ENCODE peak calls at places on chromosome X, in five cellular contexts. Y, X, W, O and P are unnamed samples. For H3K4me1 and H3K9me3, the result is how much of the 10 kb centered on the place peaks cover.

GRCh38 chrX:30275498-30275897 is 28.6 kb downstream of the MAGEB1 start:
- DNase-seq in Y (no peak), X (peak), W (no peak), O (no peak), P (no peak)

GRCh38 chrX:132594129-132594528 is 105.3 kb upstream of the MBNL3 start:
- DNase-seq in Y (no peak), X (no peak), W (no peak), O (no peak), P (peak)

GRCh38 chrX:129636175-129636681 is 18.5 kb downstream of the APLN start:
- DNase-seq in Y (no peak), X (no peak), W (no peak), O (no peak), P (peak)

GRCh38 chrX:20637351-20637750 is 370.6 kb upstream of the RPS6KA3 start:
- DNase-seq in Y (no peak), X (no peak), W (no peak), O (no peak), P (no peak)

GRCh38 chrX:13130776-13131175 is 86.4 kb upstream of the FAM9C start:
- DNase-seq in Y (no peak), X (no peak), W (no peak), O (no peak), P (no peak)

GRCh38 chrX:15465896-15466651 is 27.1 kb downstream of the PIR start:
- DNase-seq in Y (no peak), X (peak), W (no peak), O (no peak), P (no peak)

GRCh38 chrX:51494409-51494808 is 2.0 kb downstream of the NUDT11 start:
- DNase-seq in Y (no peak), X (peak), W (no peak), O (no peak), P (no peak)

GRCh38 chrX:139936259-139936658 is 3.4 kb upstream of the ATP11C start:
- DNase-seq in Y (no peak), X (no peak), W (no peak), O (no peak), P (no peak)

GRCh38 chrX:6257025-6257424 is 28.4 kb upstream of the NLGN4X start:
- DNase-seq in Y (no peak), X (no peak), W (no peak), O (no peak), P (no peak)

GRCh38 chrX:154490021-154490413 is 412 bp downstream of the SLC10A3 start:
- DNase-seq in Y (peak), X (peak), W (peak), O (no peak), P (peak)

DNA sequence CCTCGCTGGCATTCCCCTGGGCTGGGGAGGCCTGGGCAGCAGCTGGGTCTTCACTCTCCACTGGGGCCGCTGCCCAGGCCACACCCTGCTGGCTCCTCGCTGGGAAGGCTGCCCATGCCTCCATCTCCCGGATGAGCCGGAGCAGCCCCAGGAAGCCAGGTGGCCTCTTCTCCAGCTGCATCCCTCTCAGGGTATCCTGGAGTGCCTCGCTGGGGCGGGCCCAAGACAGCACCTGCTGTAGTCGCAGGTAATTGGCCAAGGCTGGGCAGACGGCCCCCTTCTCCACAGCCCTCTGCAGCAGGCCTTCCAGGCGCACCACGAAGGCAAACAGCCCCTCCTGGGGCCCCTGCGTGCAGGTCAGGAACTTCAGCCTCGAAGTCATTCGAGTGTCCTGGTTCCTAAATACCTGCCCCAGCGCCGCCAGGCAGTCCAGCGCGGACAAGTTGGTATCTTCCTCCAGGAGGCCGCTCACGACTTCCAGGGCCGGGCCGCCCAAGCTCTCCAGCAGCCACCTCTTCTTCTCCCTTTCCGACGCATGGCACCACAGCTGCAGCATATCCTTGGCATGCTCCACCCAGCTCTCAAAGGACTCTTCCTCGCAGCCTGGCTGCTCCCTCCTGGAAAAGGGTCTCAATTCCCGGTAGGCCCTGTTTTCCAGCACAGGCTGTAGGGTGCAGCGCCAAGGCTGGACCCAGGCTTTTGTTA is 3.7 kb downstream of the PNMA6E start:
- DNase-seq in Y (no peak), X (no peak), W (no peak), O (no peak), P (no peak)
- H3K4me1 ChIP-seq in Y (under half), X (under half), W (under half), O (under half), P (under half)

GRCh38 chrX:42869659-42870476 is 91.9 kb upstream of the PPP1R2C start:
- DNase-seq in Y (no peak), X (no peak), W (no peak), O (no peak), P (no peak)
- H3K27ac ChIP-seq in Y (no peak), X (no peak), W (no peak), O (no peak), P (no peak)

GRCh38 chrX:149470960-149471359 is 34.1 kb downstream of the IDS start:
- DNase-seq in Y (peak), X (peak), W (peak), O (peak), P (peak)

GRCh38 chrX:149476513-149476912 is 28.6 kb downstream of the IDS start:
- DNase-seq in Y (no peak), X (no peak), W (no peak), O (no peak), P (no peak)

GRCh38 chrX:149472620-149473019 is 32.5 kb downstream of the IDS start:
- DNase-seq in Y (no peak), X (no peak), W (no peak), O (no peak), P (peak)

GRCh38 chrX:149473092-149473491 is 32.0 kb downstream of the IDS start:
- DNase-seq in Y (no peak), X (no peak), W (no peak), O (no peak), P (no peak)

DNA sequence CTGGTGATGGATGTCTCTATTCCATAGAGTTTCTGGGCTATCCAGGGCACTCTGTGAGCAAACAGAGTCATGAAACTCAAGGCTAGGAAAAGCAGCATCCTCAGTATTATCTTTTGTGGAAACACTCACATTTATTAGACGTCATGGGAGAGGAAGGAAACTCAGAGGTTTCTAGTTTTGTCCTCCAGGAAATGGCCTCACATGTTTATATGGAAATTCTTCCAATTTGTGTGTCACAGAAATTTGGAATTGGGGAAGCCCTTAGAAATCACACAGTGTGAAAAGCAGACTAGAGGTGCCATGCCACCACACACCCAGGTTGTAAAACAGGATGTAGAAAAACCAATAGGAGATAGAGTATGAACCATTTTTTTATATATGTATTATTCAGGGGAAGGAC is 31.1 kb downstream of the IDS start:
- DNase-seq in Y (no peak), X (no peak), W (no peak), O (no peak), P (no peak)
- H3K9me3 ChIP-seq in Y (under half), X (under half), W (under half), O (under half), P (under half)

GRCh38 chrX:16664626-16665025 is 14.7 kb downstream of the S100G start:
- DNase-seq in Y (no peak), X (no peak), W (no peak), O (no peak), P (no peak)

GRCh38 chrX:16662402-16662801 is 12.4 kb downstream of the S100G start:
- DNase-seq in Y (no peak), X (no peak), W (no peak), O (no peak), P (no peak)

GRCh38 chrX:16665089-16665488 is 15.1 kb downstream of the S100G start:
- DNase-seq in Y (no peak), X (peak), W (no peak), O (no peak), P (no peak)

GRCh38 chrX:16666541-16666940 is 16.6 kb downstream of the S100G start:
- DNase-seq in Y (no peak), X (no peak), W (no peak), O (no peak), P (no peak)

DNA sequence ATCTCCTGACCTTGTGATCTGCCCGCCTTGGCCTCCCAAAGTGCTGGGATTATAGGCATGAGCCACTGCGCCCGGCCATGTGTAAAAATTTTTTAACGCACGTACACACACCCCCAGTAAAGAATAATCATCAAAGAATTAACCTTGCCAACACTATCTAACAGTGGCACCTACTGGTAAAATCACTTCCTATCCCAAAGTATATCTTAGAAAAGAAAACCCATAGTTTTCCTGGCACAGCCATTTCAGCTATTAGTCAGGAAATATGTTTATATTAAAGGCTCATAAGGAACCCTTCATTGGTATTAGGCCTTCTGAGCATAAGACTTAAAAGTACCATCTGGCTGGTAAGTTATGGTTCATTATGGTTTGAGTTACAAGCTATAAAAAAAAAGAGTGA is 14.1 kb downstream of the S100G start:
- DNase-seq in Y (no peak), X (no peak), W (no peak), O (no peak), P (no peak)
- H3K4me1 ChIP-seq in Y (under half), X (under half), W (under half), O (under half), P (under half)

GRCh38 chrX:72005046-72005445 is 94.4 kb downstream of the NHSL2 start:
- DNase-seq in Y (no peak), X (no peak), W (no peak), O (no peak), P (no peak)

GRCh38 chrX:72001906-72002305 is 91.3 kb downstream of the NHSL2 start:
- DNase-seq in Y (no peak), X (no peak), W (no peak), O (no peak), P (no peak)

GRCh38 chrX:72002886-72003285 is 92.2 kb downstream of the NHSL2 start:
- DNase-seq in Y (no peak), X (no peak), W (no peak), O (no peak), P (no peak)

GRCh38 chrX:72006461-72006860 is 95.8 kb downstream of the NHSL2 start:
- DNase-seq in Y (no peak), X (no peak), W (no peak), O (no peak), P (no peak)

DNA sequence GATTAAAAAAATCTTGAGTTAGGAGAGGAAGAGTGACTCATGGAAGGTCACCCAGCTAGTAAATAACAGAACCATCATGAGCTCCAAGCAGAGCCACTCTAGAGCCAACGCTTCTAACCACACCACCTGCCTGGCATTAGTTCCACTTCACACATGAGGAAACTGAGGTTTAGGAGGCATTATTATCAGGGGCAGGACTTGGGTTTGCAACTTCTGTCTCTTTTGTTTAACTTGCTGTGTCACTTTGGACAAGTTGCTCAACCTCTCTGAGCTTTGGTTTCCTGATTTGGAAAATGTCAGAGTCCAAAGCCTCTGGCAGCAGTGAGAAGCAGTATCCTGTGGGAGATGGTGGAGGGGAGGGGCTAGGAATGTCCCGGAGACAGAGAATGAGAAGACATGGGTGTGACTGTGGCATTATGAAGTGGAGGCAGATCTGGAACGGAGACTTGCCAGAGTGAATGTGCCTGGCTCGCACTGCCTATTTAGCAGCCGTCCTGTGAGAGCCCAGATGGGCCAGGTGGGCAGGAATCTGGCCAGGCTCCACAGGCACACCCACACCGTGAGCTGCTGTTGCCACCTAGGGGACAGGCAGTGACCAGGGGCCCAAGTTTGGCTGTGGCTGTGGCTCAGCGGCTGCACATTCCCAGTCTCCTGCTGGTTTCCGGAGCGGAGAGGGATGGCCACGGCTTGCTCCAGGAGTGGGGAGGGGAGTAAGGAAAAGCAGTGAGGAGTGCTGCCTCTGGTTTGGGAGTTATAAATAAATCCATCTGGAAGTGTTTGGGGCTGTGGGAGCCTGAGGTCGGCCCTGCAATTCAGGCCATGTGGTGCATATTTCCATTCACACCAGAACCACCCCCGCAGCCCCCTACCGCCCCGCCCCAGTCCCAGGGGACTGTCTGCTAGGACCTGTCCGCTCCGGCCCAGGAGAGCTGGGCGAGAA is 93.4 kb downstream of the NHSL2 start:
- DNase-seq in Y (peak), X (peak), W (no peak), O (peak), P (no peak)
- H3K27ac ChIP-seq in Y (no peak), X (peak), W (no peak), O (peak), P (no peak)